ENCODE peak calls at places on chromosome 10, in seven cellular contexts. One of them, this sample, is unnamed.

GRCh38 chr10:112565434-112566053 is 118.5 kb downstream of the VTI1A start:
- DNase-seq in lower lobe of right lung: no peak
- DNase-seq in T-helper 2 cell: peak
- DNase-seq in GF-D8: peak
- DNase-seq in cortex of kidney: no peak
- DNase-seq in HTR-8/SVneo: peak
- DNase-seq in GM06990: peak
- DNase-seq in this sample: peak

GRCh38 chr10:21402606-21403083 is 122.8 kb downstream of the SKIDA1 start:
- DNase-seq in lower lobe of right lung: no peak
- DNase-seq in T-helper 2 cell: no peak
- DNase-seq in GF-D8: no peak
- DNase-seq in cortex of kidney: no peak
- DNase-seq in HTR-8/SVneo: no peak
- DNase-seq in GM06990: no peak
- DNase-seq in this sample: no peak

GRCh38 chr10:329361-330099 is 194.3 kb downstream of the ZMYND11 start:
- DNase-seq in lower lobe of right lung: peak
- DNase-seq in T-helper 2 cell: peak
- DNase-seq in GF-D8: peak
- DNase-seq in cortex of kidney: no peak
- DNase-seq in HTR-8/SVneo: peak
- DNase-seq in GM06990: no peak
- DNase-seq in this sample: peak

GRCh38 chr10:86439544-86439943 is 72.9 kb upstream of the GRID1 start:
- DNase-seq in lower lobe of right lung: peak
- DNase-seq in T-helper 2 cell: peak
- DNase-seq in GF-D8: peak
- DNase-seq in cortex of kidney: no peak
- DNase-seq in HTR-8/SVneo: peak
- DNase-seq in GM06990: no peak
- DNase-seq in this sample: no peak

GRCh38 chr10:45000138-45000763 is 472 bp upstream of the ZNF22 start:
- DNase-seq in lower lobe of right lung: no peak
- DNase-seq in T-helper 2 cell: no peak
- DNase-seq in GF-D8: peak
- DNase-seq in cortex of kidney: no peak
- DNase-seq in HTR-8/SVneo: no peak
- DNase-seq in GM06990: no peak
- DNase-seq in this sample: no peak

GRCh38 chr10:5830629-5831445 is 17.6 kb upstream of the GDI2 start:
- DNase-seq in lower lobe of right lung: no peak
- DNase-seq in T-helper 2 cell: no peak
- DNase-seq in GF-D8: no peak
- DNase-seq in cortex of kidney: no peak
- DNase-seq in HTR-8/SVneo: no peak
- DNase-seq in GM06990: no peak
- DNase-seq in this sample: no peak

GRCh38 chr10:62043493-62043938 is 142.0 kb downstream of the ARID5B start:
- DNase-seq in lower lobe of right lung: no peak
- DNase-seq in T-helper 2 cell: peak
- DNase-seq in GF-D8: no peak
- DNase-seq in cortex of kidney: no peak
- DNase-seq in HTR-8/SVneo: no peak
- DNase-seq in GM06990: no peak
- DNase-seq in this sample: peak

GRCh38 chr10:128877141-128877540 is 589.9 kb upstream of the MGMT start:
- DNase-seq in lower lobe of right lung: no peak
- DNase-seq in T-helper 2 cell: no peak
- DNase-seq in GF-D8: no peak
- DNase-seq in cortex of kidney: no peak
- DNase-seq in HTR-8/SVneo: no peak
- DNase-seq in GM06990: no peak
- DNase-seq in this sample: no peak

GRCh38 chr10:111125102-111125501 is 48.3 kb downstream of the ADRA2A start:
- DNase-seq in lower lobe of right lung: no peak
- DNase-seq in T-helper 2 cell: no peak
- DNase-seq in GF-D8: no peak
- DNase-seq in cortex of kidney: no peak
- DNase-seq in HTR-8/SVneo: no peak
- DNase-seq in GM06990: no peak
- DNase-seq in this sample: no peak

GRCh38 chr10:75651452-75651851 is 220.0 kb downstream of the LRMDA start:
- DNase-seq in lower lobe of right lung: no peak
- DNase-seq in T-helper 2 cell: no peak
- DNase-seq in GF-D8: no peak
- DNase-seq in cortex of kidney: no peak
- DNase-seq in HTR-8/SVneo: peak
- DNase-seq in GM06990: no peak
- DNase-seq in this sample: no peak

GRCh38 chr10:7423521-7423920 is 12.7 kb upstream of the SFMBT2 start:
- DNase-seq in lower lobe of right lung: no peak
- DNase-seq in T-helper 2 cell: no peak
- DNase-seq in GF-D8: no peak
- DNase-seq in cortex of kidney: no peak
- DNase-seq in HTR-8/SVneo: no peak
- DNase-seq in GM06990: no peak
- DNase-seq in this sample: no peak

GRCh38 chr10:132535065-132535651 is 2.4 kb upstream of the INPP5A start:
- DNase-seq in lower lobe of right lung: peak
- DNase-seq in T-helper 2 cell: no peak
- DNase-seq in GF-D8: no peak
- DNase-seq in cortex of kidney: no peak
- DNase-seq in HTR-8/SVneo: no peak
- DNase-seq in GM06990: no peak
- DNase-seq in this sample: no peak

GRCh38 chr10:126373137-126373536 is 15.1 kb downstream of the ADAM12 start:
- DNase-seq in lower lobe of right lung: no peak
- DNase-seq in T-helper 2 cell: no peak
- DNase-seq in GF-D8: no peak
- DNase-seq in cortex of kidney: no peak
- DNase-seq in HTR-8/SVneo: no peak
- DNase-seq in GM06990: no peak
- DNase-seq in this sample: no peak

GRCh38 chr10:27252267-27253000 is 11.8 kb upstream of the ACBD5 start:
- DNase-seq in lower lobe of right lung: peak
- DNase-seq in T-helper 2 cell: peak
- DNase-seq in GF-D8: no peak
- DNase-seq in cortex of kidney: no peak
- DNase-seq in HTR-8/SVneo: no peak
- DNase-seq in GM06990: peak
- DNase-seq in this sample: peak

GRCh38 chr10:79184141-79184625 is 115.4 kb downstream of the ZMIZ1 start:
- DNase-seq in lower lobe of right lung: peak
- DNase-seq in T-helper 2 cell: no peak
- DNase-seq in GF-D8: no peak
- DNase-seq in cortex of kidney: no peak
- DNase-seq in HTR-8/SVneo: peak
- DNase-seq in GM06990: no peak
- DNase-seq in this sample: peak

GRCh38 chr10:24906372-24906771 is 46.0 kb downstream of the PRTFDC1 start:
- DNase-seq in lower lobe of right lung: no peak
- DNase-seq in T-helper 2 cell: no peak
- DNase-seq in GF-D8: no peak
- DNase-seq in cortex of kidney: no peak
- DNase-seq in HTR-8/SVneo: no peak
- DNase-seq in GM06990: no peak
- DNase-seq in this sample: no peak

GRCh38 chr10:103911021-103911459 is 6.9 kb downstream of the STN1 start:
- DNase-seq in lower lobe of right lung: no peak
- DNase-seq in T-helper 2 cell: peak
- DNase-seq in GF-D8: peak
- DNase-seq in cortex of kidney: no peak
- DNase-seq in HTR-8/SVneo: no peak
- DNase-seq in GM06990: peak
- DNase-seq in this sample: no peak

GRCh38 chr10:95176101-95176500 is 17.9 kb upstream of the ACSM6 start:
- DNase-seq in lower lobe of right lung: no peak
- DNase-seq in T-helper 2 cell: no peak
- DNase-seq in GF-D8: no peak
- DNase-seq in cortex of kidney: no peak
- DNase-seq in HTR-8/SVneo: no peak
- DNase-seq in GM06990: no peak
- DNase-seq in this sample: no peak

GRCh38 chr10:18164771-18165361 is 24.6 kb downstream of the CACNB2 start:
- DNase-seq in lower lobe of right lung: no peak
- DNase-seq in T-helper 2 cell: no peak
- DNase-seq in GF-D8: no peak
- DNase-seq in cortex of kidney: no peak
- DNase-seq in HTR-8/SVneo: no peak
- DNase-seq in GM06990: no peak
- DNase-seq in this sample: no peak

GRCh38 chr10:48801026-48801425 is 116.4 kb downstream of the WDFY4 start:
- DNase-seq in lower lobe of right lung: no peak
- DNase-seq in T-helper 2 cell: no peak
- DNase-seq in GF-D8: no peak
- DNase-seq in cortex of kidney: no peak
- DNase-seq in HTR-8/SVneo: no peak
- DNase-seq in GM06990: no peak
- DNase-seq in this sample: no peak

GRCh38 chr10:58667658-58668310 is 155.1 kb downstream of the BICC1 start:
- DNase-seq in lower lobe of right lung: no peak
- DNase-seq in T-helper 2 cell: no peak
- DNase-seq in GF-D8: no peak
- DNase-seq in cortex of kidney: no peak
- DNase-seq in HTR-8/SVneo: no peak
- DNase-seq in GM06990: no peak
- DNase-seq in this sample: no peak

GRCh38 chr10:58291538-58292174 is 22.7 kb downstream of the CISD1 start:
- DNase-seq in lower lobe of right lung: no peak
- DNase-seq in T-helper 2 cell: peak
- DNase-seq in GF-D8: peak
- DNase-seq in cortex of kidney: no peak
- DNase-seq in HTR-8/SVneo: peak
- DNase-seq in GM06990: no peak
- DNase-seq in this sample: peak

GRCh38 chr10:119425102-119425880 is 117.2 kb downstream of the RGS10 start:
- DNase-seq in lower lobe of right lung: no peak
- DNase-seq in T-helper 2 cell: no peak
- DNase-seq in GF-D8: no peak
- DNase-seq in cortex of kidney: no peak
- DNase-seq in HTR-8/SVneo: no peak
- DNase-seq in GM06990: no peak
- DNase-seq in this sample: no peak

GRCh38 chr10:31001740-31002139 is 29.9 kb downstream of the ZNF438 start:
- DNase-seq in lower lobe of right lung: no peak
- DNase-seq in T-helper 2 cell: no peak
- DNase-seq in GF-D8: no peak
- DNase-seq in cortex of kidney: no peak
- DNase-seq in HTR-8/SVneo: no peak
- DNase-seq in GM06990: no peak
- DNase-seq in this sample: no peak

GRCh38 chr10:82981137-82981723 is 1106.2 kb downstream of the NRG3 start:
- DNase-seq in lower lobe of right lung: no peak
- DNase-seq in T-helper 2 cell: no peak
- DNase-seq in GF-D8: no peak
- DNase-seq in cortex of kidney: no peak
- DNase-seq in HTR-8/SVneo: no peak
- DNase-seq in GM06990: no peak
- DNase-seq in this sample: no peak

GRCh38 chr10:130897815-130898214 is 413.7 kb downstream of the TCERG1L start:
- DNase-seq in lower lobe of right lung: no peak
- DNase-seq in T-helper 2 cell: no peak
- DNase-seq in GF-D8: no peak
- DNase-seq in cortex of kidney: no peak
- DNase-seq in HTR-8/SVneo: no peak
- DNase-seq in GM06990: no peak
- DNase-seq in this sample: no peak

GRCh38 chr10:132526676-132527075 is 10.9 kb upstream of the INPP5A start:
- DNase-seq in lower lobe of right lung: peak
- DNase-seq in T-helper 2 cell: no peak
- DNase-seq in GF-D8: no peak
- DNase-seq in cortex of kidney: no peak
- DNase-seq in HTR-8/SVneo: no peak
- DNase-seq in GM06990: no peak
- DNase-seq in this sample: no peak

GRCh38 chr10:76444034-76444800 is 1012.8 kb downstream of the LRMDA start:
- DNase-seq in lower lobe of right lung: no peak
- DNase-seq in T-helper 2 cell: no peak
- DNase-seq in GF-D8: no peak
- DNase-seq in cortex of kidney: no peak
- DNase-seq in HTR-8/SVneo: no peak
- DNase-seq in GM06990: no peak
- DNase-seq in this sample: no peak

GRCh38 chr10:122062831-122063674 is 74.1 kb downstream of the TACC2 start:
- DNase-seq in lower lobe of right lung: peak
- DNase-seq in T-helper 2 cell: no peak
- DNase-seq in GF-D8: no peak
- DNase-seq in cortex of kidney: no peak
- DNase-seq in HTR-8/SVneo: peak
- DNase-seq in GM06990: no peak
- DNase-seq in this sample: no peak

GRCh38 chr10:93703841-93704240 is 1.4 kb upstream of the FRA10AC1 start:
- DNase-seq in lower lobe of right lung: no peak
- DNase-seq in T-helper 2 cell: no peak
- DNase-seq in GF-D8: no peak
- DNase-seq in cortex of kidney: no peak
- DNase-seq in HTR-8/SVneo: no peak
- DNase-seq in GM06990: no peak
- DNase-seq in this sample: no peak

GRCh38 chr10:96765406-96766240 is 45.3 kb upstream of the PIK3AP1 start:
- DNase-seq in lower lobe of right lung: peak
- DNase-seq in T-helper 2 cell: peak
- DNase-seq in GF-D8: peak
- DNase-seq in cortex of kidney: no peak
- DNase-seq in HTR-8/SVneo: peak
- DNase-seq in GM06990: peak
- DNase-seq in this sample: peak

GRCh38 chr10:61757525-61758397 is 95.0 kb downstream of the CABCOCO1 start:
- DNase-seq in lower lobe of right lung: no peak
- DNase-seq in T-helper 2 cell: no peak
- DNase-seq in GF-D8: no peak
- DNase-seq in cortex of kidney: no peak
- DNase-seq in HTR-8/SVneo: no peak
- DNase-seq in GM06990: no peak
- DNase-seq in this sample: no peak

GRCh38 chr10:122475130-122475529 is 13.8 kb downstream of the HTRA1 start:
- DNase-seq in lower lobe of right lung: no peak
- DNase-seq in T-helper 2 cell: no peak
- DNase-seq in GF-D8: no peak
- DNase-seq in cortex of kidney: no peak
- DNase-seq in HTR-8/SVneo: no peak
- DNase-seq in GM06990: no peak
- DNase-seq in this sample: no peak

GRCh38 chr10:102118867-102119266 is 1.3 kb downstream of the LDB1 start:
- DNase-seq in lower lobe of right lung: peak
- DNase-seq in T-helper 2 cell: peak
- DNase-seq in GF-D8: peak
- DNase-seq in cortex of kidney: no peak
- DNase-seq in HTR-8/SVneo: no peak
- DNase-seq in GM06990: peak
- DNase-seq in this sample: peak

GRCh38 chr10:77866598-77866997 is 60.0 kb downstream of the DLG5 start:
- DNase-seq in lower lobe of right lung: no peak
- DNase-seq in T-helper 2 cell: no peak
- DNase-seq in GF-D8: no peak
- DNase-seq in cortex of kidney: no peak
- DNase-seq in HTR-8/SVneo: no peak
- DNase-seq in GM06990: no peak
- DNase-seq in this sample: peak